ENCODE peak calls at places on chromosomes 4 and X, in five cellular contexts. R is endothelial cell of umbilical vein, M is heart left ventricle, U is A549, O is K562. F is an unnamed sample.

GRCh38 chrX:133749370-133749769 is 236.0 kb downstream of the GPC3 start:
- DNase-seq in R (no peak), U (no peak), M (no peak), O (no peak), F (no peak)

GRCh38 chr4:102868153-102868781 is 525 bp upstream of the CISD2 start:
- DNase-seq in U (no peak), M (no peak), R (no peak), O (no peak), F (peak; percentile 30)

GRCh38 chr4:183968502-183968901 is 63.4 kb downstream of the STOX2 start:
- DNase-seq in O (no peak), M (no peak), R (no peak), U (no peak), F (no peak)

GRCh38 chr4:151417164-151417571 is 8.2 kb downstream of the FHIP1A start:
- DNase-seq in O (no peak), M (no peak), R (no peak), U (no peak), F (no peak)

GRCh38 chr4:113749178-113749577 is 12.4 kb downstream of the CAMK2D start:
- DNase-seq in O (no peak), R (no peak), U (no peak), M (no peak), F (no peak)

GRCh38 chr4:163895369-163896005 is 401.0 kb downstream of the TMA16 start:
- DNase-seq in U (no peak), M (no peak), O (no peak), R (no peak), F (no peak)

GRCh38 chr4:77169496-77169895 is 12.5 kb downstream of the CCNG2 start:
- DNase-seq in R (no peak), U (no peak), O (no peak), M (no peak), F (no peak)

GRCh38 chr4:113979157-113979972 is at the start of gene ARSJ:
- DNase-seq in U (peak; percentile 42), M (peak; percentile 71), R (peak; percentile 82), O (no peak), F (peak; percentile 45)

GRCh38 chr4:89847571-89848325 is 10.8 kb upstream of the SNCA start:
- DNase-seq in M (no peak), U (no peak), R (peak; percentile 52), O (no peak), F (no peak)

GRCh38 chrX:133980832-133981588 is 4.4 kb downstream of the GPC3 start:
- DNase-seq in M (no peak), U (no peak), O (no peak), R (no peak), F (no peak)

GRCh38 chr4:150231108-150231770 is 153.0 kb downstream of the DCLK2 start:
- DNase-seq in O (no peak), M (no peak), R (peak; percentile 38), U (no peak), F (no peak)

GRCh38 chr4:173761236-173761635 is 231.2 kb upstream of the HAND2 start:
- DNase-seq in R (no peak), M (no peak), O (no peak), U (no peak), F (no peak)

GRCh38 chr4:168739851-168740250 is 243.0 kb downstream of the PALLD start:
- DNase-seq in M (no peak), O (no peak), R (peak; percentile 40), U (no peak), F (no peak)

GRCh38 chr4:182384496-182385155 is 141.4 kb downstream of the TENM3 start:
- DNase-seq in O (no peak), M (no peak), R (no peak), U (no peak), F (no peak)

GRCh38 chr4:140395668-140396067 is 22.2 kb downstream of the SCOC start:
- DNase-seq in U (no peak), R (no peak), M (no peak), O (peak; percentile 7), F (no peak)

GRCh38 chr4:37891221-37892159 is 606 bp downstream of the TBC1D1 start:
- DNase-seq in O (no peak), R (peak; percentile 17), U (peak; percentile 8), M (no peak), F (peak; percentile 29)

GRCh38 chrX:19721726-19722370 is 165.6 kb downstream of the SH3KBP1 start:
- DNase-seq in U (no peak), O (no peak), R (no peak), M (no peak), F (no peak)

GRCh38 chrX:111761578-111762135 is 80.7 kb downstream of the ALG13 start:
- DNase-seq in R (no peak), M (no peak), O (no peak), U (no peak), F (no peak)

GRCh38 chr4:519885-520595 is 21.0 kb downstream of the PIGG start:
- DNase-seq in O (no peak), U (no peak), R (no peak), M (no peak), F (no peak)

GRCh38 chrX:145613894-145614293 is 203.7 kb upstream of the SLITRK2 start:
- DNase-seq in O (no peak), R (no peak), M (no peak), U (no peak), F (no peak)

GRCh38 chr4:142875117-142875516 is 29.0 kb upstream of the INPP4B start:
- DNase-seq in U (no peak), O (no peak), M (no peak), R (no peak), F (no peak)

GRCh38 chr4:86972997-86973396 is 38.2 kb downstream of the AFF1 start:
- DNase-seq in M (no peak), O (peak; percentile 63), R (no peak), U (no peak), F (peak; percentile 56)

GRCh38 chrX:71439898-71440297 is 73.7 kb downstream of the TAF1 start:
- DNase-seq in O (no peak), U (no peak), M (no peak), R (no peak), F (no peak)

GRCh38 chr4:19930742-19931141 is 321.0 kb upstream of the SLIT2 start:
- DNase-seq in R (no peak), M (no peak), O (no peak), U (no peak), F (no peak)

GRCh38 chr4:165031436-165032211 is at the start of gene TRIM60:
- DNase-seq in R (no peak), U (no peak), O (no peak), M (no peak), F (no peak)

GRCh38 chrX:151226941-151227340 is 50.6 kb downstream of the GPR50 start:
- DNase-seq in R (no peak), U (no peak), M (no peak), O (no peak), F (no peak)

DNA sequence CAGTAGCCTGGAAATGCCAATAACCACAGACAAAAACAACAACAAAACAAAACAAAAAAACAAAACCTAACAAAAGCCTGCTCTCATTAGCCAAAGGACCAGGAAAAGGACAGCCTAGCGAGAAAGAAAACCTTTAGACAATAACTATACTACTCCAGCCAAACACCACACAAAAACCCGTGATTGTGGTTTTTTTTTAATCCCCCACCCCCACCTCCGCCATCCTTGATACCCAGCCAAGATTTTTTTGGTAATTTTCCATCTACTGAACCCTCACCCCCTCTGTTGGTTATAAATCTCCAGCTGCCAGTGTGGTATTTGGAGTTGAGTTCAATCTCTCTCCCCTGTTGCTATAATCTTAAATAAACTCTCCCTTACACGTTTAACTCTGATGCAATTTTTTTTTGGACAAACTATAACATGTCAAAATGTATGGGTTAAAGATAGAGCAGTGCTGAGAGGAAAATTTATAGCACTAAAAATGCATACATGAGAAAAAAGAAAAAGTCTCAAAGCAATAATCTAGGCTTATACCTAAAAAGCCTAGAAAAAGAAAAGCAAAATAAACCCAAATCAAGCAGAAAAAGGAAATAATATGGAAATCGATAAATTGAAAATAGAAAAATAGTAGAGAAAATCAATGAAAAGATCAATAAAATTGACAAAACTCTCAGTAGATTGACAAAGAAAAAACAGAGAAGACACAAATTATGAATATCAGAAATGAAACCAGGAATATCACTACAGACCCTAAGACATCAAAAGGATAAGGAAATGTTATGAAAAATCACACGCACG is 83.7 kb downstream of the NAT8L start:
- DNase-seq in R (no peak), M (no peak), O (no peak), U (no peak), F (no peak)
- TF ChIP-seq CTCF in R (no peak), M (no peak), O (no peak), U (no peak), F (no peak)

GRCh38 chrX:15299945-15300851 is 15.2 kb downstream of the ASB11 start:
- DNase-seq in U (peak; percentile 25), R (peak; percentile 53), O (peak; percentile 10), M (no peak), F (no peak)
- TF ChIP-seq POLR2A in U (no peak), R (no peak), O (no peak), M (no peak), F (no peak)

GRCh38 chr4:116020141-116020722 is 906.8 kb upstream of the NDST4 start:
- DNase-seq in O (no peak), M (no peak), R (no peak), U (no peak), F (no peak)

GRCh38 chr4:116016201-116016600 is 902.8 kb upstream of the NDST4 start:
- DNase-seq in O (no peak), M (peak; percentile 48), R (no peak), U (no peak), F (no peak)

GRCh38 chr4:116015062-116015461 is 901.6 kb upstream of the NDST4 start:
- DNase-seq in U (no peak), M (no peak), R (no peak), O (no peak), F (no peak)

GRCh38 chr4:116018831-116019230 is 905.4 kb upstream of the NDST4 start:
- DNase-seq in U (no peak), O (no peak), R (no peak), M (no peak), F (no peak)

DNA sequence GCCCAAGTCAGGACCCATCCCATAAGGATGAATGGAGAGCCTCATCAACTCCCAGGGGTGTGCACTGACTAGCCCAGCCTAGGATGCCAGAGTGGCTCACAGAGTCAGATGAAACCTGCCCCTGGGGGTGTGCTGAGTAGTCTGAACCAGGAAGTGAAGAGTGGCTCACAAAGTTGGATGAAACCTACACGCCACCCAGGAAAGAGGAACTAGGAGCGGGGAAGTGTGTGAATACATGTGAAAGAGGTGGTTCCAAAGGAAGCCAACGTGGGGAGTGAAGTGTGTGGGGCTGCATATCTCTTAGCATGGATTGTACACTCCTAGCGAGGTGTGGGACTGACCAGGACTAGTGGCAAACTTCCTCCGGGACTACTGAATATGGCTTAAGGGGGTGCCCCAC is 902.1 kb upstream of the NDST4 start:
- DNase-seq in M (no peak), O (no peak), U (no peak), R (no peak), F (no peak)
- H3K9me3 ChIP-seq in M (peaks cover 78% of the 10 kb centered on the region), O (no peaks in the 10 kb centered on the region), U (peaks cover 15% of the 10 kb centered on the region), R (peaks cover 6% of the 10 kb centered on the region), F (no peaks in the 10 kb centered on the region)

GRCh38 chr4:171266666-171267065 is 546.5 kb upstream of the GALNTL6 start:
- DNase-seq in R (no peak), O (no peak), M (no peak), U (no peak), F (no peak)

DNA sequence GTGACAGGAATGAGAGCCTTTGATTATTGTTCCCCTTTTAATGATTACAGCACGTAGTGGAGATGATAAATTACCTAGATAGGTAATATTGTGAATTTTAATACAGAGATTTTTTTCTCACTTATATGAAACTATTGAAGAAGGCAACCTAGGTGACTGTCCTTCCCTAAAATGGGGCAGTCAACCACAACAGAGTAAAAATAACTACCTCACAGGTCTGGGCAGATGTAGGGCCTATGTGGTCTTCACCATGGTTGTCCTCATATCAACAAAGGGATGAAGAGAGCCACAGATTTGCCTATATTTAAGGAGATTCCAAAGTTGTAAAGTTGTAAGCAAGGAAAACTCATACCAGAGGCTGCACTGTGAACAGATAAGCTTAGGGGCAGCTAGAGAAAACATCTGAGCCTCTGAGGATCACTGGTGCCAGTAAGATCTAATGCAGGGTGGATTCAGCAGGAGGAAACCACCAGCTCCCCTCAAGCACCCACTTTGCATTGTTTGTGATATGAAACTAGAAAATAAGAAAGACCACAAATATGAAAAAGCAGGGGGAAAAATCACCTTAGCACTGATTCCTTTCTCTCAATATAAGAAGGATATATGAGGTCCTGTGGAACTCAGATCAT is 547.9 kb upstream of the GALNTL6 start:
- DNase-seq in U (no peak), R (no peak), O (no peak), M (no peak), F (no peak)
- TF ChIP-seq CTCF in U (no peak), R (no peak), O (no peak), M (no peak), F (no peak)

F was measured in adrenal gland.